ENCODE peak calls at places on chromosome 12, in eight cellular contexts. X is GM20000; T is H1; S is COR-L47; G is stimulated activated CD4-positive, alpha-beta T cell treated with anti-CD3 and anti-CD28 coated beads, Interleukin-4, amount 100 ng/mL, for 4 hours; N is activated CD8-positive, alpha-beta memory T cell treated with anti-CD3 and anti-CD28 coated beads for 1 hour; E is activated naive CD4-positive, alpha-beta T cell treated with Interleukin-2 at 50 U/mL for 16 hours; P is ELR. M is an unnamed sample.

GRCh38 chr12:92745874-92746553 is 43.2 kb downstream of the PLEKHG7 start:
- DNase-seq in X (no peak), T (no peak), S (no peak), G (no peak), N (no peak), E (no peak), P (peak), M (peak)

GRCh38 chr12:119334459-119335170 is at the start of gene CCDC60:
- DNase-seq in X (no peak), T (peak), S (no peak), G (no peak), N (no peak), E (no peak), P (no peak), M (no peak)

GRCh38 chr12:100675432-100675831 is 101.9 kb downstream of the GAS2L3 start:
- DNase-seq in X (no peak), T (no peak), S (peak), G (no peak), N (no peak), E (no peak), P (peak), M (peak)

GRCh38 chr12:108515916-108516315 is 839 bp downstream of the FICD start:
- DNase-seq in X (no peak), T (no peak), S (no peak), G (no peak), N (no peak), E (no peak), P (no peak), M (no peak)

GRCh38 chr12:13896063-13896626 is 85.3 kb downstream of the GRIN2B start:
- DNase-seq in X (no peak), T (no peak), S (no peak), G (no peak), N (no peak), E (no peak), P (no peak), M (no peak)

GRCh38 chr12:3371018-3371417 is 120.0 kb upstream of the PRMT8 start:
- DNase-seq in X (no peak), T (no peak), S (no peak), G (no peak), N (no peak), E (no peak), P (no peak), M (peak)

GRCh38 chr12:19547258-19547657 is 108.0 kb downstream of the AEBP2 start:
- DNase-seq in X (no peak), T (no peak), S (no peak), G (no peak), N (no peak), E (no peak), P (no peak), M (no peak)

GRCh38 chr12:76010732-76011458 is 20.7 kb downstream of the PHLDA1 start:
- DNase-seq in X (no peak), T (no peak), S (no peak), G (no peak), N (no peak), E (no peak), P (no peak), M (no peak)

GRCh38 chr12:93569656-93570551 is 2.6 kb upstream of the SOCS2 start:
- DNase-seq in X (peak), T (peak), S (peak), G (peak), N (peak), E (peak), P (peak), M (peak)

GRCh38 chr12:2291182-2291832 is 238.5 kb downstream of the CACNA1C start:
- DNase-seq in X (peak), T (peak), S (no peak), G (no peak), N (no peak), E (peak), P (peak), M (peak)

GRCh38 chr12:57844725-57845477 is 1.6 kb downstream of the CTDSP2 start:
- DNase-seq in X (peak), T (no peak), S (no peak), G (no peak), N (no peak), E (peak), P (peak), M (no peak)

GRCh38 chr12:4518106-4518728 is 20.5 kb upstream of the RAD51AP1 start:
- DNase-seq in X (no peak), T (no peak), S (no peak), G (no peak), N (no peak), E (no peak), P (peak), M (no peak)

GRCh38 chr12:109888179-109889020 is 8.1 kb upstream of the GLTP start:
- DNase-seq in X (no peak), T (no peak), S (no peak), G (no peak), N (no peak), E (peak), P (peak), M (no peak)

GRCh38 chr12:6355491-6356373 is 13.9 kb upstream of the TNFRSF1A start:
- DNase-seq in X (no peak), T (peak), S (no peak), G (no peak), N (no peak), E (no peak), P (no peak), M (no peak)

GRCh38 chr12:90292183-90292582 is 583.5 kb upstream of the ATP2B1 start:
- DNase-seq in X (no peak), T (no peak), S (no peak), G (no peak), N (no peak), E (no peak), P (no peak), M (no peak)

GRCh38 chr12:85468356-85469157 is 188.5 kb downstream of the ALX1 start:
- DNase-seq in X (peak), T (peak), S (peak), G (peak), N (no peak), E (no peak), P (peak), M (peak)

GRCh38 chr12:13000935-13001724 is 1.1 kb upstream of the HEBP1 start:
- DNase-seq in X (peak), T (peak), S (peak), G (no peak), N (peak), E (peak), P (peak), M (peak)

GRCh38 chr12:93514853-93515252 is 47.5 kb downstream of the MRPL42 start:
- DNase-seq in X (no peak), T (no peak), S (no peak), G (no peak), N (no peak), E (no peak), P (peak), M (no peak)

GRCh38 chr12:770474-770873 is 18.1 kb downstream of the WNK1 start:
- DNase-seq in X (no peak), T (no peak), S (no peak), G (no peak), N (no peak), E (no peak), P (no peak), M (no peak)

M was measured in NCI-H1092 treated with DMSO at 0.1 percent for 48 hours.